ENCODE peak calls at places on chromosome 1, in six cellular contexts. U, K, O, M, F and V are unnamed samples.

GRCh38 chr1:214902636-214903320 is 179.8 kb upstream of the KCNK2 start:
- DNase-seq in U (no peak), K (no peak), O (no peak), M (no peak), F (peak), V (no peak)

GRCh38 chr1:163450986-163451385 is 129.2 kb downstream of the NUF2 start:
- DNase-seq in U (no peak), K (no peak), O (no peak), M (no peak), F (no peak), V (no peak)

GRCh38 chr1:3883194-3883920 is 16.7 kb downstream of the C1orf174 start:
- DNase-seq in U (no peak), K (no peak), O (no peak), M (no peak), F (no peak), V (no peak)

GRCh38 chr1:155471026-155471425 is 91.6 kb downstream of the ASH1L start:
- DNase-seq in U (no peak), K (no peak), O (no peak), M (no peak), F (no peak), V (no peak)

GRCh38 chr1:21568006-21568746 is 59.0 kb downstream of the ALPL start:
- DNase-seq in U (no peak), K (no peak), O (no peak), M (no peak), F (no peak), V (no peak)

GRCh38 chr1:14543191-14543849 is 55.2 kb upstream of the KAZN start:
- DNase-seq in U (no peak), K (no peak), O (no peak), M (no peak), F (peak), V (no peak)

GRCh38 chr1:33876970-33877680 is 13.2 kb downstream of the HMGB4 start:
- DNase-seq in U (no peak), K (no peak), O (no peak), M (no peak), F (peak), V (peak)

GRCh38 chr1:27627051-27627450 is 7.9 kb downstream of the FGR start:
- DNase-seq in U (no peak), K (no peak), O (no peak), M (no peak), F (no peak), V (no peak)

GRCh38 chr1:206575165-206575893 is 36.9 kb downstream of the EIF2D start:
- DNase-seq in U (no peak), K (no peak), O (no peak), M (no peak), F (peak), V (no peak)

GRCh38 chr1:147185442-147185841 is 13.2 kb upstream of the PRKAB2 start:
- DNase-seq in U (no peak), K (no peak), O (no peak), M (no peak), F (no peak), V (no peak)

GRCh38 chr1:222546548-222547259 is 1.2 kb downstream of the HHIPL2 start:
- DNase-seq in U (no peak), K (no peak), O (no peak), M (no peak), F (peak), V (no peak)

GRCh38 chr1:53905509-53905908 is 11.5 kb downstream of the DIO1 start:
- DNase-seq in U (no peak), K (no peak), O (no peak), M (no peak), F (no peak), V (no peak)

GRCh38 chr1:197341626-197342025 is 73.6 kb downstream of the CRB1 start:
- DNase-seq in U (no peak), K (no peak), O (no peak), M (no peak), F (no peak), V (no peak)